ENCODE peak calls at places on chromosomes 16 and 17, in seven cellular contexts. J is NCI-H1436, Y is prostate gland, P is mesothelial cell of epicardium, M is brain microvascular endothelial cell, C is AG10803, R is MCF 10A. X is an unnamed sample.

GRCh38 chr16:77234611-77235010 is 35.4 kb downstream of the SYCE1L start:
- DNase-seq in P (no peak), Y (no peak), M (no peak), R (no peak), J (no peak), C (no peak), X (peak; percentile 88)

GRCh38 chr16:86821933-86822332 is 243.6 kb downstream of the FOXL1 start:
- DNase-seq in J (no peak), Y (no peak), M (no peak), R (peak; percentile 42), C (no peak), P (no peak), X (no peak)

GRCh38 chr16:10827691-10828341 is 9.2 kb upstream of the TVP23A start:
- DNase-seq in P (no peak), C (peak; percentile 91), J (no peak), R (peak; percentile 93), Y (peak; percentile 56), M (peak; percentile 36), X (no peak)

GRCh38 chr16:85428168-85428898 is 184.8 kb upstream of the GSE1 start:
- DNase-seq in M (peak; percentile 16), P (peak; percentile 13), C (no peak), J (peak; percentile 48), R (peak; percentile 49), Y (no peak), X (no peak)

GRCh38 chr17:43857141-43857540 is 10.2 kb downstream of the CD300LG start:
- DNase-seq in Y (no peak), P (no peak), C (no peak), J (no peak), R (no peak), M (no peak), X (no peak)

GRCh38 chr17:28193241-28193640 is 125.8 kb upstream of the TMEM97 start:
- DNase-seq in Y (no peak), M (no peak), C (no peak), R (no peak), P (no peak), J (no peak), X (no peak)

GRCh38 chr16:10594312-10594950 is 14.0 kb upstream of the EMP2 start:
- DNase-seq in P (no peak), M (no peak), J (no peak), R (peak; percentile 80), Y (peak; percentile 89), C (no peak), X (no peak)

GRCh38 chr16:78377312-78377711 is 277.9 kb downstream of the WWOX start:
- DNase-seq in R (no peak), C (no peak), P (no peak), Y (no peak), M (no peak), J (no peak), X (no peak)

GRCh38 chr17:64281962-64282752 is 19.1 kb upstream of the TEX2 start:
- DNase-seq in Y (peak; percentile 46), R (peak; percentile 72), J (peak; percentile 71), P (peak; percentile 34), M (peak; percentile 33), C (peak; percentile 79), X (peak; percentile 47)

GRCh38 chr17:42680331-42680808 is 1.3 kb downstream of the CCR10 start:
- DNase-seq in R (no peak), C (peak; percentile 7), J (no peak), P (no peak), Y (no peak), M (no peak), X (no peak)

GRCh38 chr16:29862383-29862883 is 593 bp downstream of the CDIPT start:
- DNase-seq in Y (peak; percentile 39), J (no peak), R (peak; percentile 33), P (no peak), M (no peak), C (no peak), X (no peak)

GRCh38 chr17:68435876-68436842 is 21.1 kb downstream of the WIPI1 start:
- DNase-seq in P (peak; percentile 40), M (peak; percentile 78), J (peak; percentile 82), C (peak; percentile 76), Y (peak; percentile 78), R (peak; percentile 86), X (peak; percentile 58)

GRCh38 chr17:40960144-40960543 is 6.6 kb downstream of the KRT39 start:
- DNase-seq in J (no peak), Y (no peak), C (no peak), R (no peak), M (no peak), P (no peak), X (no peak)

GRCh38 chr16:61820398-61820797 is 215.8 kb downstream of the CDH8 start:
- DNase-seq in M (peak; percentile 51), P (no peak), J (no peak), R (no peak), C (no peak), Y (no peak), X (no peak)

GRCh38 chr16:30053376-30054015 is 12.1 kb upstream of the ALDOA start:
- DNase-seq in M (peak; percentile 43), J (no peak), Y (no peak), R (peak; percentile 24), C (peak; percentile 65), P (no peak), X (no peak)

GRCh38 chr17:40448639-40449261 is 5.5 kb downstream of the IGFBP4 start:
- DNase-seq in C (no peak), P (no peak), Y (no peak), R (no peak), J (no peak), M (no peak), X (no peak)

GRCh38 chr17:1431631-1432104 is 24.4 kb downstream of the CRK start:
- DNase-seq in J (no peak), R (no peak), M (no peak), P (no peak), Y (no peak), C (no peak), X (no peak)

GRCh38 chr17:31052187-31052889 is 42.4 kb upstream of the NF1 start:
- DNase-seq in M (peak; percentile 94), R (peak; percentile 98), C (peak; percentile 99), P (no peak), Y (peak; percentile 79), J (no peak), X (no peak)

GRCh38 chr17:81924557-81925532 is 2.7 kb downstream of the MAFG start:
- DNase-seq in M (no peak), R (no peak), P (no peak), C (no peak), J (no peak), Y (no peak), X (no peak)

GRCh38 chr16:57884655-57885133 is 82.4 kb upstream of the KIFC3 start:
- DNase-seq in P (no peak), Y (no peak), M (no peak), C (no peak), J (no peak), R (no peak), X (no peak)

GRCh38 chr16:22360963-22361659 is 13.3 kb downstream of the CDR2 start:
- DNase-seq in C (no peak), M (no peak), R (no peak), J (no peak), Y (no peak), P (no peak), X (no peak)

GRCh38 chr17:70622382-70623260 is 453.3 kb downstream of the KCNJ2 start:
- DNase-seq in J (peak; percentile 51), R (peak; percentile 75), P (peak; percentile 32), Y (no peak), C (peak; percentile 8), M (peak; percentile 15), X (peak; percentile 25)

GRCh38 chr17:47281246-47281645 is 27.6 kb downstream of the ITGB3 start:
- DNase-seq in P (no peak), C (no peak), M (no peak), Y (no peak), J (no peak), R (peak; percentile 72), X (no peak)

GRCh38 chr17:68053237-68054030 is 17.9 kb downstream of the KPNA2 start:
- DNase-seq in C (peak; percentile 99), P (no peak), R (no peak), M (peak; percentile 20), J (no peak), Y (no peak), X (no peak)

GRCh38 chr16:87731607-87732006 is 34.2 kb downstream of the KLHDC4 start:
- DNase-seq in Y (no peak), J (no peak), M (no peak), C (no peak), R (no peak), P (no peak), X (no peak)

GRCh38 chr17:74877592-74878543 is 5.1 kb upstream of the FDXR start:
- DNase-seq in Y (no peak), C (no peak), M (no peak), R (peak; percentile 76), P (no peak), J (peak; percentile 36), X (no peak)

X was measured in NCI-H524 treated with DMSO at 0.1 percent for 48 hours.